ENCODE peak calls at places on chromosomes 13 and 19, in five cellular contexts. L, U, C, M and A are unnamed samples.

GRCh38 chr19:12945479-12946091 is at the start of gene RAD23A:
- DNase-seq in L (peak), U (peak), C (peak), M (peak), A (peak)

GRCh38 chr19:45001087-45001739 is at the start of gene RELB:
- DNase-seq in L (peak), U (peak), C (peak), M (peak), A (peak)

GRCh38 chr13:53781941-53782340 is 753.3 kb downstream of the OLFM4 start:
- DNase-seq in L (no peak), U (no peak), C (no peak), M (no peak), A (no peak)

GRCh38 chr19:5692785-5693194 is 2.7 kb downstream of the RPL36 start:
- DNase-seq in L (peak), U (peak), C (no peak), M (no peak), A (no peak)

GRCh38 chr13:94427313-94427712 is 52.2 kb downstream of the DCT start:
- DNase-seq in L (no peak), U (no peak), C (no peak), M (no peak), A (no peak)

GRCh38 chr19:10505583-10506229 is 2.5 kb upstream of the KEAP1 start:
- DNase-seq in L (peak), U (peak), C (peak), M (peak), A (no peak)

GRCh38 chr13:45751882-45752281 is 49.8 kb downstream of the CBY2 start:
- DNase-seq in L (peak), U (no peak), C (no peak), M (no peak), A (no peak)

GRCh38 chr13:37040789-37041188 is 18.7 kb downstream of the SUPT20H start:
- DNase-seq in L (no peak), U (no peak), C (no peak), M (no peak), A (no peak)

GRCh38 chr19:49442354-49442753 is 1.0 kb upstream of the SLC17A7 start:
- DNase-seq in L (peak), U (peak), C (peak), M (no peak), A (peak)

GRCh38 chr13:25493930-25494707 is 122.3 kb downstream of the ATP8A2 start:
- DNase-seq in L (no peak), U (no peak), C (no peak), M (peak), A (no peak)